ENCODE peak calls at places on chromosomes 4 and X, in five cellular contexts. X is Right ventricle myocardium inferior; G is non-pigmented ciliary epithelial cell; W is activated effector memory CD4-positive, alpha-beta T cell treated with Interleukin-2 at 50 U/mL for 16 hours; K is astrocyte of the spinal cord. B is an unnamed sample.

GRCh38 chr4:54937501-54937900 is 187.9 kb downstream of the KDR start:
- DNase-seq in X (no peak), G (no peak), W (no peak), K (peak), B (no peak)

GRCh38 chr4:15100994-15101695 is 98.9 kb downstream of the CPEB2 start:
- DNase-seq in X (no peak), G (no peak), W (no peak), K (no peak), B (no peak)

GRCh38 chr4:151934766-151935165 is 174.0 kb upstream of the GATB start:
- DNase-seq in X (no peak), G (no peak), W (no peak), K (no peak), B (no peak)

GRCh38 chrX:129577877-129578276 is 37.8 kb downstream of the OCRL start:
- DNase-seq in X (no peak), G (no peak), W (no peak), K (no peak), B (no peak)

GRCh38 chr4:108484187-108484586 is 136.2 kb upstream of the RPL34 start:
- DNase-seq in X (no peak), G (no peak), W (no peak), K (no peak), B (no peak)

GRCh38 chr4:16779028-16779675 is 119.3 kb downstream of the LDB2 start:
- DNase-seq in X (no peak), G (no peak), W (no peak), K (peak), B (no peak)

GRCh38 chr4:98626350-98626749 is 32.1 kb downstream of the TSPAN5 start:
- DNase-seq in X (no peak), G (peak), W (no peak), K (peak), B (peak)

GRCh38 chr4:188245651-188246050 is 106.4 kb downstream of the TRIML1 start:
- DNase-seq in X (no peak), G (no peak), W (no peak), K (no peak), B (no peak)

GRCh38 chr4:161822174-161822573 is 341.6 kb downstream of the FSTL5 start:
- DNase-seq in X (no peak), G (no peak), W (no peak), K (no peak), B (no peak)

GRCh38 chrX:22409418-22409817 is 136.7 kb downstream of the CBLL2 start:
- DNase-seq in X (no peak), G (no peak), W (no peak), K (no peak), B (no peak)

GRCh38 chrX:21972721-21973120 is 32.2 kb downstream of the SMS start:
- DNase-seq in X (no peak), G (peak), W (peak), K (peak), B (no peak)